ENCODE peak calls at places on chromosome 3, in five cellular contexts. M is transverse colon, R is K562, E is A549, P is testis. O is an unnamed sample.

GRCh38 chr3:10391391-10391790 is 70.5 kb upstream of the SEC13 start:
- DNase-seq in M (no peak), R (no peak), E (no peak), P (no peak), O (peak)

GRCh38 chr3:57855281-57855680 is 99.2 kb downstream of the SLMAP start:
- DNase-seq in M (no peak), R (no peak), E (no peak), P (no peak), O (peak)

GRCh38 chr3:72259755-72260589 is 475.0 kb upstream of the PROK2 start:
- DNase-seq in M (no peak), R (no peak), E (no peak), P (no peak), O (no peak)

GRCh38 chr3:55647086-55647485 is 160.0 kb upstream of the WNT5A start:
- DNase-seq in M (no peak), R (no peak), E (no peak), P (no peak), O (no peak)

GRCh38 chr3:2940062-2940461 is 170.1 kb downstream of the IL5RA start:
- DNase-seq in M (no peak), R (no peak), E (no peak), P (no peak), O (no peak)

GRCh38 chr3:97957617-97958311 is 14.5 kb downstream of the RIOX2 start:
- DNase-seq in M (peak), R (no peak), E (no peak), P (no peak), O (no peak)

GRCh38 chr3:183975981-183976662 is 41.6 kb downstream of the ABCC5 start:
- DNase-seq in M (no peak), R (peak), E (no peak), P (no peak), O (peak)

GRCh38 chr3:180690061-180690460 is 10.8 kb upstream of the CCDC39 start:
- DNase-seq in M (no peak), R (no peak), E (no peak), P (no peak), O (no peak)

GRCh38 chr3:47034868-47035489 is 55.5 kb downstream of the NBEAL2 start:
- DNase-seq in M (no peak), R (no peak), E (no peak), P (peak), O (no peak)

GRCh38 chr3:155106059-155106458 is 25.9 kb downstream of the MME start:
- DNase-seq in M (no peak), R (no peak), E (no peak), P (no peak), O (no peak)

GRCh38 chr3:122535964-122536363 is 21.2 kb upstream of the KPNA1 start:
- DNase-seq in M (no peak), R (no peak), E (no peak), P (no peak), O (no peak)
- TF ChIP-seq POLR2A in M (no peak), R (no peak), E (no peak), P (no peak), O (no peak)

DNA sequence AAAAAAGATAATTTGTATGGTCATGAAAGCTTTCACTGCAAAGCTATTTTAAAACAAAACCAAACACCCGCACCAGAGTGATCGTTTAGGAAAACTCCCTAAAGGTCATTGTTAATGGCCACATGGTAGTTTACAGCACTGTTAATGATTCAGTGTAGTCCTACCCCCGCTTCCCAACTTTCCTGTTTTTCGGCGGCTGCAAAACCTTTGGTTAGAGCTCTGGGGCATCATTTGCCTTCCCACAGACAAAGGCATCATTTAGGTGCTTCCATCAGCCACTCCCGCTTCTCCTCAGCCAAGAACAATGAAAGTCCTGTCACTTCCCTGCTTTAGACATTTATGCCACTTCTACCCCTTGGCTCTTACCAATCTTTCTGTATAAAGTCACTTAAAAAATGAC is 10.6 kb downstream of the MELTF start:
- DNase-seq in M (no peak), R (no peak), E (no peak), P (no peak), O (no peak)
- TF ChIP-seq POLR2A in M (no peak), R (no peak), E (no peak), P (no peak), O (no peak)

GRCh38 chr3:177358085-177358967 is 161.0 kb upstream of the TBL1XR1 start:
- DNase-seq in M (peak), R (peak), E (peak), P (peak), O (peak)
- TF ChIP-seq POLR2A in M (no peak), R (peak), E (no peak), P (no peak), O (no peak)

GRCh38 chr3:187132666-187133065 is 6.6 kb downstream of the RPL39L start:
- DNase-seq in M (no peak), R (no peak), E (no peak), P (no peak), O (no peak)

GRCh38 chr3:187136347-187136746 is 2.9 kb downstream of the RPL39L start:
- DNase-seq in M (no peak), R (no peak), E (no peak), P (no peak), O (no peak)

GRCh38 chr3:187131981-187132380 is 7.3 kb downstream of the RPL39L start:
- DNase-seq in M (no peak), R (no peak), E (no peak), P (no peak), O (no peak)

GRCh38 chr3:187125319-187126031 is 13.8 kb downstream of the RPL39L start:
- DNase-seq in M (no peak), R (no peak), E (no peak), P (no peak), O (no peak)

DNA sequence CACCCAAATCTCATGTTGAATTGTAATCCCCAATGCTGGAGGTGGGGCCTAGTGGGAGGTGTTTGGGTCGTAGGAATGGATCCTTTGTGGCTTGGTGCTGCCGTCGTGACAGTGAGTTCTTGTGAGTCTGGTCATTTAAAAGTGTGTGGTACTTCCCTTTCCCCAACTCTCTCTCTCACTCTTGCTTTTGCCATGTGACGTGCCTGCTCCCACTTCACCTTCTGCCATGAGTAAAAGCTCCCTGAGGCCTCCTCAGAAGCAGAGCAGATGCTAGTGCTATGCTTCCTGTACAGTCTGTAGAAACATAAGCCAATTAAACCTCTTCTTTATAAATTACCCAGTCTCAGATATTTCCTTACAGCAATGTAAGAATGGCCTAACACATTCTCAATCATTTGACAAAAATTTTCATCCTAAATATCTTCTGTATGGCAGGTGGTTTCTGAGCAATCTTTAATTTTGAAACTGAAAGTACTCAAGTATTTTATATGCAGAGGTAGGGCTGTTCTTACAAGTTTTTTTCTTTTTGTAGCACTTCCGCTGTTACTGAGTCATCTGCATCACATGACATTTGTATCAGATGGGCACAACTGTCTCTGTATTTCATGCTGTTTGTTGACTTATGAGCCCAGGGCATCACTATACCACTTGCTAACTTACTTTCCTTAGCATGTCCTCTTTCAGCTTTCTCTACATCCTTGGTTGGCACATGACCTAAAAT is 8.8 kb downstream of the RPL39L start:
- DNase-seq in M (no peak), R (no peak), E (no peak), P (no peak), O (peak)
- TF ChIP-seq POLR2A in M (no peak), R (no peak), E (no peak), P (no peak), O (no peak)

GRCh38 chr3:141410861-141411771 is 42.8 kb downstream of the ZBTB38 start:
- DNase-seq in M (peak), R (no peak), E (no peak), P (peak), O (no peak)
- TF ChIP-seq POLR2A in M (peak), R (no peak), E (no peak), P (no peak), O (no peak)

GRCh38 chr3:187288176-187288893 is 3.2 kb downstream of the MASP1 start:
- DNase-seq in M (no peak), R (no peak), E (no peak), P (no peak), O (no peak)
- TF ChIP-seq POLR2A in M (no peak), R (no peak), E (no peak), P (no peak), O (no peak)

O was measured in erythroblast.